ENCODE peak calls at places on chromosome 5, in five cellular contexts. G, S, V, Y and K are unnamed samples.

GRCh38 chr5:128966846-128967245 is 1.6 kb downstream of the SLC27A6 start:
- DNase-seq in G (no peak), S (no peak), V (no peak), Y (no peak), K (no peak)

GRCh38 chr5:173556142-173557028 is 60.1 kb downstream of the BOD1 start:
- DNase-seq in G (no peak), S (no peak), V (no peak), Y (no peak), K (no peak)

GRCh38 chr5:86917117-86917579 is 299.4 kb downstream of the COX7C start:
- DNase-seq in G (no peak), S (no peak), V (no peak), Y (peak; percentile 63), K (peak; percentile 62)

GRCh38 chr5:35876454-35876853 is 19.8 kb downstream of the IL7R start:
- DNase-seq in G (no peak), S (no peak), V (no peak), Y (no peak), K (no peak)

GRCh38 chr5:21802100-21802499 is 1051.0 kb downstream of the CDH12 start:
- DNase-seq in G (no peak), S (no peak), V (no peak), Y (no peak), K (no peak)

GRCh38 chr5:138159666-138160065 is 18.8 kb downstream of the BRD8 start:
- DNase-seq in G (no peak), S (no peak), V (no peak), Y (no peak), K (no peak)

GRCh38 chr5:158754018-158754514 is 345.6 kb downstream of the EBF1 start:
- DNase-seq in G (no peak), S (no peak), V (no peak), Y (peak; percentile 53), K (peak; percentile 84)

GRCh38 chr5:42811591-42812392 is at the start of gene SELENOP:
- DNase-seq in G (peak; percentile 71), S (peak; percentile 56), V (peak; percentile 24), Y (peak; percentile 92), K (no peak)

GRCh38 chr5:125412051-125412560 is 665.7 kb upstream of the ZNF608 start:
- DNase-seq in G (peak; percentile 10), S (no peak), V (no peak), Y (peak; percentile 72), K (peak; percentile 38)

GRCh38 chr5:125409496-125410351 is 663.3 kb upstream of the ZNF608 start:
- DNase-seq in G (no peak), S (no peak), V (no peak), Y (peak; percentile 44), K (peak; percentile 36)

GRCh38 chr5:125412561-125413535 is 666.4 kb upstream of the ZNF608 start:
- DNase-seq in G (peak; percentile 50), S (peak; percentile 62), V (no peak), Y (peak; percentile 96), K (peak; percentile 93)

GRCh38 chr5:125410501-125411162 is 664.2 kb upstream of the ZNF608 start:
- DNase-seq in G (no peak), S (no peak), V (no peak), Y (peak; percentile 57), K (peak; percentile 89)

GRCh38 chr5:125411163-125412050 is 665.0 kb upstream of the ZNF608 start:
- DNase-seq in G (peak; percentile 16), S (no peak), V (no peak), Y (peak; percentile 57), K (peak; percentile 73)
- H3K4me1 ChIP-seq in G (peaks cover 6% of the 10 kb centered on the region), S (peaks cover 39% of the 10 kb centered on the region), V (peaks cover 8% of the 10 kb centered on the region), Y (peaks cover 11% of the 10 kb centered on the region), K (peaks cover 49% of the 10 kb centered on the region)

GRCh38 chr5:132257131-132258101 is at the start of gene PDLIM4:
- DNase-seq in G (peak; percentile 77), S (no peak), V (no peak), Y (peak; percentile 60), K (peak; percentile 82)
- H3K4me1 ChIP-seq in G (peaks cover 12% of the 10 kb centered on the region), S (peaks cover 40% of the 10 kb centered on the region), V (peaks cover 54% of the 10 kb centered on the region), Y (peaks cover 45% of the 10 kb centered on the region), K (peaks cover 57% of the 10 kb centered on the region)

GRCh38 chr5:98982880-98983279 is 54.1 kb upstream of the CHD1 start:
- DNase-seq in G (no peak), S (no peak), V (no peak), Y (no peak), K (no peak)
- H3K4me1 ChIP-seq in G (no peaks in the 10 kb centered on the region), S (no peaks in the 10 kb centered on the region), V (no peaks in the 10 kb centered on the region), Y (no peaks in the 10 kb centered on the region), K (no peaks in the 10 kb centered on the region)

GRCh38 chr5:178899289-178899688 is 3.6 kb downstream of the ZFP2 start:
- DNase-seq in G (no peak), S (no peak), V (no peak), Y (no peak), K (no peak)

GRCh38 chr5:178895615-178896571 is at the start of gene ZFP2:
- DNase-seq in G (peak; percentile 72), S (peak; percentile 66), V (peak; percentile 21), Y (peak; percentile 57), K (peak; percentile 83)
- H3K4me1 ChIP-seq in G (no peaks in the 10 kb centered on the region), S (no peaks in the 10 kb centered on the region), V (no peaks in the 10 kb centered on the region), Y (peaks cover 2% of the 10 kb centered on the region), K (peaks cover 2% of the 10 kb centered on the region)

DNA sequence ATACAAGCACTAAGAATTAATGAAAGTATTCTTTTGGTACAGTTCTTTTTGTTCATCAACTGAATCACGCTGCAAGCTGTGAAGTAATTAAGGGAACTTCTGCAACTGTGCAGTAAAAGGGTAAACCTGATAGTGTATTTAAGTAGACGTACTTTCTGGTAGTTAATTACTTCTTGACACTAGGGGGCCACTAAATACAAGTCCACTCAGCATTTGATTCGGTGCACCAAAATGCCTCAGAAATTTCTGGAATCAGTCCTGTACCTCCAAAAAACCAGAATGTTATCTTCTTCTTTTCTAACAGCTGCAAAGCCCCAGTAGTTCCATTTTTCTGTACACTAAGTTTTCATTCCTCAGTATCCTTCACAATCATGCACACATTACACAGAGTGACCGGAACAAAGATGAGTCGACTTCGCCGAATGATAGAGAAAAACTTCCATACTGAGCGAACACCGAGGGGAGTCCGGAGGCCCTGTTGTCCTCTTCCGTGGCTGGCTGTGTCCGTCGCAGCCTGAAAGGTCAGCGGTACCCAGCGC is 500 bp downstream of the GFM2 start:
- DNase-seq in G (no peak), S (no peak), V (peak; percentile 41), Y (peak; percentile 75), K (peak; percentile 81)
- H3K4me1 ChIP-seq in G (peaks cover 13% of the 10 kb centered on the region), S (peaks cover 34% of the 10 kb centered on the region), V (peaks cover 44% of the 10 kb centered on the region), Y (peaks cover 9% of the 10 kb centered on the region), K (peaks cover 33% of the 10 kb centered on the region)

GRCh38 chr5:36880761-36881160 is 4.2 kb downstream of the NIPBL start:
- DNase-seq in G (no peak), S (no peak), V (no peak), Y (peak; percentile 22), K (no peak)

GRCh38 chr5:36881304-36881703 is 4.7 kb downstream of the NIPBL start:
- DNase-seq in G (no peak), S (no peak), V (no peak), Y (no peak), K (no peak)

GRCh38 chr5:36883894-36884462 is 7.4 kb downstream of the NIPBL start:
- DNase-seq in G (no peak), S (no peak), V (no peak), Y (no peak), K (no peak)

GRCh38 chr5:36881807-36882206 is 5.2 kb downstream of the NIPBL start:
- DNase-seq in G (no peak), S (no peak), V (no peak), Y (no peak), K (no peak)

GRCh38 chr5:36882250-36882649 is 5.7 kb downstream of the NIPBL start:
- DNase-seq in G (no peak), S (no peak), V (no peak), Y (no peak), K (no peak)
- H3K4me1 ChIP-seq in G (peaks cover 12% of the 10 kb centered on the region), S (peaks cover 74% of the 10 kb centered on the region), V (peaks cover 14% of the 10 kb centered on the region), Y (no peaks in the 10 kb centered on the region), K (peaks cover 32% of the 10 kb centered on the region)

GRCh38 chr5:132498686-132499271 is 8.2 kb upstream of the IRF1 start:
- DNase-seq in G (no peak), S (peak; percentile 10), V (no peak), Y (no peak), K (no peak)

GRCh38 chr5:132498152-132498551 is 7.6 kb upstream of the IRF1 start:
- DNase-seq in G (no peak), S (peak; percentile 67), V (no peak), Y (peak; percentile 93), K (peak; percentile 74)

GRCh38 chr5:132496631-132497487 is 6.3 kb upstream of the IRF1 start:
- DNase-seq in G (peak; percentile 90), S (peak; percentile 92), V (no peak), Y (peak; percentile 95), K (peak; percentile 93)

GRCh38 chr5:132495672-132496630 is 5.4 kb upstream of the IRF1 start:
- DNase-seq in G (peak; percentile 88), S (peak; percentile 95), V (peak; percentile 87), Y (peak; percentile 95), K (peak; percentile 94)

GRCh38 chr5:132497488-132497997 is 7.0 kb upstream of the IRF1 start:
- DNase-seq in G (peak; percentile 69), S (peak; percentile 87), V (no peak), Y (peak; percentile 97), K (peak; percentile 92)
- H3K4me1 ChIP-seq in G (peaks cover 11% of the 10 kb centered on the region), S (peaks cover 84% of the 10 kb centered on the region), V (peaks cover 68% of the 10 kb centered on the region), Y (peaks cover 56% of the 10 kb centered on the region), K (peaks cover 22% of the 10 kb centered on the region)

GRCh38 chr5:132483661-132484385 is 6.8 kb downstream of the IRF1 start:
- DNase-seq in G (no peak), S (peak; percentile 21), V (no peak), Y (no peak), K (no peak)
- H3K4me1 ChIP-seq in G (peaks cover 6% of the 10 kb centered on the region), S (peaks cover 83% of the 10 kb centered on the region), V (no peaks in the 10 kb centered on the region), Y (peaks cover 25% of the 10 kb centered on the region), K (peaks cover 8% of the 10 kb centered on the region)